ENCODE peak calls at places on chromosomes 16 and 17, in four cellular contexts. V is IMR-90, Y is A549, G is Peyer's patch. D is an unnamed sample.

GRCh38 chr17:32015245-32016013 is 8.2 kb downstream of the LRRC37B start:
- DNase-seq in V (peak; percentile 33), Y (no peak), G (no peak), D (peak; percentile 43)

GRCh38 chr17:78151514-78152008 is 5.4 kb downstream of the C17orf99 start:
- DNase-seq in V (no peak), Y (peak; percentile 93), G (peak; percentile 66), D (peak; percentile 83)

GRCh38 chr16:70738083-70738977 is 52.5 kb upstream of the MTSS2 start:
- DNase-seq in V (peak; percentile 93), Y (peak; percentile 83), G (no peak), D (peak; percentile 25)

GRCh38 chr16:83615553-83615952 is 192.2 kb upstream of the HSBP1 start:
- DNase-seq in V (peak; percentile 48), Y (no peak), G (no peak), D (no peak)

GRCh38 chr16:1097800-1098199 is 1.8 kb upstream of the C1QTNF8 start:
- DNase-seq in V (no peak), Y (no peak), G (no peak), D (no peak)

GRCh38 chr17:5024604-5025003 is 10.6 kb downstream of the SLC52A1 start:
- DNase-seq in V (no peak), Y (no peak), G (no peak), D (no peak)

GRCh38 chr17:32489320-32490100 is 2.7 kb downstream of the CDK5R1 start:
- DNase-seq in V (no peak), Y (no peak), G (peak; percentile 34), D (no peak)

GRCh38 chr17:67528751-67529436 is 151.8 kb downstream of the PITPNC1 start:
- DNase-seq in V (peak; percentile 93), Y (peak; percentile 81), G (peak; percentile 82), D (peak; percentile 79)

GRCh38 chr16:12170103-12171025 is 193.8 kb downstream of the SNX29 start:
- DNase-seq in V (peak; percentile 72), Y (no peak), G (no peak), D (no peak)

GRCh38 chr16:1667916-1668315 is 10.2 kb upstream of the JPT2 start:
- DNase-seq in V (no peak), Y (no peak), G (no peak), D (no peak)

GRCh38 chr16:2799852-2800226 is 1.6 kb downstream of the PRSS41 start:
- DNase-seq in V (peak; percentile 4), Y (no peak), G (peak; percentile 52), D (peak; percentile 72)

GRCh38 chr16:35174006-35174405 is 1714.6 kb downstream of the TP53TG3F start:
- DNase-seq in V (no peak), Y (no peak), G (peak; percentile 11), D (no peak)

GRCh38 chr17:3956983-3957382 is 7.3 kb downstream of the ATP2A3 start:
- DNase-seq in V (no peak), Y (no peak), G (no peak), D (no peak)

GRCh38 chr16:66045626-66046025 is 320.9 kb upstream of the CDH5 start:
- DNase-seq in V (peak; percentile 45), Y (no peak), G (no peak), D (no peak)

GRCh38 chr16:78211951-78212350 is 112.5 kb downstream of the WWOX start:
- DNase-seq in V (no peak), Y (no peak), G (no peak), D (no peak)

GRCh38 chr17:30323262-30323894 is 10.5 kb downstream of the TMIGD1 start:
- DNase-seq in V (no peak), Y (no peak), G (no peak), D (no peak)

GRCh38 chr17:40356906-40357861 is 7.4 kb downstream of the GJD3 start:
- DNase-seq in V (no peak), Y (no peak), G (no peak), D (no peak)

GRCh38 chr16:84524346-84524920 is 20.0 kb upstream of the MEAK7 start:
- DNase-seq in V (no peak), Y (no peak), G (no peak), D (no peak)

GRCh38 chr17:62955841-62956352 is 10.1 kb upstream of the TANC2 start:
- DNase-seq in V (no peak), Y (no peak), G (no peak), D (no peak)

GRCh38 chr17:74457146-74457819 is 9.2 kb upstream of the CD300A start:
- DNase-seq in V (peak; percentile 30), Y (peak; percentile 82), G (peak; percentile 82), D (peak; percentile 67)

GRCh38 chr17:4944554-4945175 is 3.7 kb downstream of the PFN1 start:
- DNase-seq in V (no peak), Y (no peak), G (no peak), D (no peak)

GRCh38 chr16:56212144-56212543 is 20.9 kb downstream of the GNAO1 start:
- DNase-seq in V (no peak), Y (no peak), G (no peak), D (no peak)

GRCh38 chr17:77461277-77462057 is 320.7 kb downstream of the SEC14L1 start:
- DNase-seq in V (no peak), Y (no peak), G (no peak), D (no peak)

GRCh38 chr17:82281502-82282238 is 8.2 kb upstream of the CSNK1D start:
- DNase-seq in V (peak; percentile 33), Y (no peak), G (peak; percentile 62), D (peak; percentile 80)

GRCh38 chr16:17031484-17032268 is 439.1 kb downstream of the XYLT1 start:
- DNase-seq in V (no peak), Y (no peak), G (no peak), D (no peak)

GRCh38 chr17:36524428-36524876 is 10.2 kb downstream of the MYO19 start:
- DNase-seq in V (peak; percentile 41), Y (no peak), G (no peak), D (peak; percentile 26)

GRCh38 chr16:72066747-72067146 is 3.7 kb downstream of the HPR start:
- DNase-seq in V (peak; percentile 64), Y (peak; percentile 48), G (no peak), D (peak; percentile 52)

GRCh38 chr16:19898924-19899604 is 14.4 kb upstream of the GPRC5B start:
- DNase-seq in V (peak; percentile 46), Y (peak; percentile 68), G (no peak), D (peak; percentile 53)

GRCh38 chr16:19896951-19897350 is 12.3 kb upstream of the GPRC5B start:
- DNase-seq in V (no peak), Y (no peak), G (no peak), D (no peak)

GRCh38 chr16:19900590-19900989 is 15.9 kb upstream of the GPRC5B start:
- DNase-seq in V (no peak), Y (no peak), G (no peak), D (no peak)

GRCh38 chr16:19899605-19899955 is 14.9 kb upstream of the GPRC5B start:
- DNase-seq in V (no peak), Y (no peak), G (no peak), D (no peak)

GRCh38 chr16:19898166-19898565 is 13.5 kb upstream of the GPRC5B start:
- DNase-seq in V (no peak), Y (no peak), G (no peak), D (no peak)
- H3K4me3 ChIP-seq in V (no peak overlapping the region), Y (no peak overlapping the region), G (no peak overlapping the region), D (no peak overlapping the region)

DNA sequence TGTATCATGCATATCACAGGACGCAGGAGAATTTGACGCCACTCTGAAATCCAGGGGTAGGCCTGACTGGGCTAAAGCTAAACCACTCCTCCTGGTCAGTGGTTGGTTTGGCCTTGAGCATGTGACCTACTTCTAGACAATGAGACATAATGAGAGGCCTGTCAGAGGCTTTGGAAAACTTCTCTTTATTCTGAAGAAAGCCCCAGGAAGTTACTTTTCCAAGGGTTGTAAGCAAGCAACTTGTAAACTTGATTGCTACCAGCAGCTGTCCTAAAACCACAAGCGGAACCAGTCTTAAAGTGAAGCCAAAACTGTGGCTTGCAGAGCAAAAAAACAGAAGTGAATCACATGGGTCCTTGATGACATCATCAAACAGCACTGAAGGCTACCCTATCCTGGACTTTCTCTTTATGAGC is 138.2 kb upstream of the COX10 start:
- DNase-seq in V (peak; percentile 19), Y (no peak), G (no peak), D (no peak)
- H3K4me3 ChIP-seq in V (no peak overlapping the region), Y (no peak overlapping the region), G (no peak overlapping the region), D (no peak overlapping the region)

GRCh38 chr17:72117470-72117747 is 3.4 kb upstream of the SOX9 start:
- DNase-seq in V (no peak), Y (no peak), G (no peak), D (no peak)

GRCh38 chr17:72119963-72120877 is 600 bp upstream of the SOX9 start:
- DNase-seq in V (peak; percentile 91), Y (peak; percentile 59), G (peak; percentile 73), D (peak; percentile 52)

GRCh38 chr17:72117748-72118587 is 2.9 kb upstream of the SOX9 start:
- DNase-seq in V (no peak), Y (no peak), G (no peak), D (peak; percentile 20)

GRCh38 chr17:72119280-72119962 is 1.4 kb upstream of the SOX9 start:
- DNase-seq in V (no peak), Y (no peak), G (no peak), D (peak; percentile 20)

DNA sequence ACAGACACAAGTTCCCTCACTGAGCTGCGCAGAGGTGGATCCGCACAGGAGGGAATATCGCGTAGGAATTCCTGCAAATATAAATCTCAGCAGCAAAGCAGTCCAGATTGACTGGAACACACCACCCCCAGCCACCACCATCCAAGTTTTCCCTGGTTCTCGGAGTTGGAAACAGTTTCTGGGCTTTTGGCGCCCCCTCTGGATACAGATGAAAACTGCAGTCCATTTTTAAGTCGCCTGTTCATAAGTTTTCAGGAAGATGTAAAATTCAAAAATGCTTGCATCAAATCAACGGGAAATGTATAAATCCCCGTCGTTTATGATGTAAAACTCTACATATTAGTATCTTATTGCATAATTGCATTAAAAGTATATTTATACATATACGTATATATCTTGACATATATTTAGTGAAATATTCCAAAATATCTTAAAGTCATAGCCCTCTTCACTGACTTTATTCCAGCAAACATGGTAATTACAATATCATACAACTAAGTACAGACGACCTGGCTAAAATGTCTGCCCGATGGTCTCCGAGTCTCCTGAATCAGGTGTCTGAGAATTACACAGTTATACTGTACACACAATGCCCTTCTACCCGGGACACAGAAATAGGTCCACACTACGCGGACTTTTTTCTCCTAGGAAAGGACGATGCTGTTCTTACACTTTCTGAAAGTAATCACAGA is 2.1 kb upstream of the SOX9 start:
- DNase-seq in V (peak; percentile 88), Y (peak; percentile 79), G (peak; percentile 70), D (peak; percentile 84)
- H3K4me3 ChIP-seq in V (peak overlapping the region; percentile 47), Y (peak overlapping the region; percentile 35), G (peak overlapping the region; percentile 51), D (no peak overlapping the region)

DNA sequence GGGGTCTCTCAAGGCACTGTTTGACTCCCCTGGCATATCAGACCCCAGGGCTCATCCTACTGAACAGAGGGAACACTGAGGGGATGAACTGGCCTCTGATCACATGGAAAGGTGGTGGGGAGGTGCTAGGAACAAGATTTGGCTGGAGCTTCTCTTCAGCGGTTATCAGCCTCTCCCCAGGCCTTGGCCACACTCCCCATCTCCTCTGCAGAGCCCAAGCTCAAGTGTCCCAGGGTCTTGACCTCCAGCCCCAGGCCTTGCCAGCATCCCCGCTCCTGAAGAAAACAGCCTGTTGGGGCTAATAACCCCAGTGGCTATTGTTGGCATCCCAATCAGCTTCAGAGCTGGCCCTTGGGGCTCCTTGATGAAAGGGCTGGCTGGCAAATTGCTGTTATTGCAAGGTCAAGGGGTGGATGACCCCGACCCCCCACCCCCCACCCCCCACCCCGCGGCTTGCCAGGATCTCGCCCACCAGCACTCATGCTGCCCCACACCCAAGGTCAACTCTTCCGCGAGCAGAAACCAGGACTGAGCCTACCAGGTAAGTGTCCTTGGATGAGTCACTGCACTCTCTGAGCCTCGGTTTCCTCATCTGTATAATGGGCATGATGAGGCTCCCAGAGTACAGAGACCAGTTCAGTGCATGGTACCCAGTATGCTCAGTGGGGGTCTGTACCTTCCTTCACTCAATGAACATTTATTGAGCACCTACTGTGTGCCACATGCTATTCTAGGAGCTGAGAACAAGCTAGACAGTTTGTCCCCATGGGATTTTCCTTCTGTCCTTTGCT is 18.8 kb upstream of the FAM83G start:
- DNase-seq in V (no peak), Y (no peak), G (no peak), D (no peak)
- H3K4me3 ChIP-seq in V (no peak overlapping the region), Y (no peak overlapping the region), G (no peak overlapping the region), D (no peak overlapping the region)

GRCh38 chr16:89482824-89483220 is 7.5 kb downstream of the ANKRD11 start:
- DNase-seq in V (no peak), Y (no peak), G (peak; percentile 59), D (peak; percentile 84)
- H3K4me3 ChIP-seq in V (no peak overlapping the region), Y (no peak overlapping the region), G (peak overlapping the region; percentile 1), D (no peak overlapping the region)